ENCODE peak calls at places on chromosomes 11 and 22, in ten cellular contexts. T, S, N, Y, L, A, C, B, P and M are unnamed samples.
A peak's percentile ranks its signal among the peaks of the same experiment; 100 is the strongest.

GRCh38 chr11:130115218-130115617 is 44.4 kb upstream of the ST14 start:
- DNase-seq in A (no peak), L (no peak), Y (peak; percentile 43), C (no peak), S (no peak), T (no peak), N (no peak), B (no peak), P (no peak), M (no peak)

GRCh38 chr11:118115048-118115447 is 28.3 kb upstream of the SMIM35 start:
- DNase-seq in S (no peak), T (no peak), C (no peak), L (no peak), P (no peak), N (no peak), Y (no peak), A (no peak), B (no peak), M (no peak)

GRCh38 chr11:78838417-78838816 is 263.8 kb upstream of the NARS2 start:
- DNase-seq in A (no peak), N (no peak), L (no peak), B (no peak), P (no peak), C (peak; percentile 55), T (no peak), S (no peak), Y (no peak), M (no peak)

GRCh38 chr11:86919557-86920210 is 35.5 kb downstream of the FZD4 start:
- DNase-seq in P (peak; percentile 46), B (no peak), A (peak; percentile 16), S (no peak), C (peak; percentile 71), Y (peak; percentile 85), T (no peak), N (peak; percentile 10), L (peak; percentile 70), M (peak; percentile 15)

GRCh38 chr22:24728790-24729637 is 45.5 kb downstream of the PIWIL3 start:
- DNase-seq in C (no peak), Y (peak; percentile 78), N (no peak), P (no peak), T (no peak), B (no peak), A (peak; percentile 43), S (no peak), L (no peak), M (peak; percentile 17)

GRCh38 chr11:32890843-32891656 is 1.6 kb upstream of the QSER1 start:
- DNase-seq in Y (no peak), P (no peak), N (no peak), S (no peak), C (peak; percentile 11), A (no peak), T (no peak), B (no peak), L (no peak), M (no peak)

GRCh38 chr11:19951558-19952083 is 208.7 kb downstream of the DBX1 start:
- DNase-seq in A (no peak), S (no peak), L (peak; percentile 68), N (peak; percentile 26), Y (peak; percentile 70), T (no peak), C (peak; percentile 68), B (no peak), P (no peak), M (no peak)

GRCh38 chr22:43798492-43798891 is 13.6 kb downstream of the EFCAB6 start:
- DNase-seq in A (no peak), B (no peak), S (no peak), Y (no peak), C (no peak), P (no peak), T (no peak), L (peak; percentile 76), N (no peak), M (no peak)

GRCh38 chr22:29208879-29209623 is 3.4 kb downstream of the EMID1 start:
- DNase-seq in L (no peak), A (no peak), B (no peak), T (no peak), N (no peak), C (no peak), Y (no peak), S (no peak), P (no peak), M (no peak)

GRCh38 chr22:44162960-44163359 is 17.8 kb upstream of the PARVG start:
- DNase-seq in C (no peak), B (no peak), L (no peak), N (no peak), T (no peak), S (no peak), P (no peak), A (no peak), Y (no peak), M (no peak)

GRCh38 chr22:43293661-43294392 is 49.3 kb downstream of the SCUBE1 start:
- DNase-seq in T (no peak), C (peak; percentile 24), L (no peak), N (no peak), S (no peak), Y (peak; percentile 74), A (peak; percentile 53), B (no peak), P (no peak), M (no peak)

GRCh38 chr11:1199689-1200610 is 22.9 kb upstream of the MUC5B start:
- DNase-seq in P (no peak), S (no peak), N (no peak), C (no peak), T (no peak), Y (no peak), B (no peak), L (no peak), A (no peak), M (no peak)